ENCODE peak calls at places on chromosome 15, in five cellular contexts. G, P, X, R and V are unnamed samples.

GRCh38 chr15:99504823-99505551 is 60.8 kb upstream of the MEF2A start:
- DNase-seq in G (no peak), P (no peak), X (no peak), R (no peak), V (no peak)

GRCh38 chr15:89441295-89441762 is 55.1 kb downstream of the RHCG start:
- DNase-seq in G (no peak), P (no peak), X (no peak), R (no peak), V (no peak)

GRCh38 chr15:89673162-89673506 is 6.0 kb downstream of the PLIN1 start:
- DNase-seq in G (no peak), P (no peak), X (peak), R (peak), V (no peak)

GRCh38 chr15:81427176-81427575 is 53.2 kb upstream of the TMC3 start:
- DNase-seq in G (no peak), P (no peak), X (no peak), R (no peak), V (no peak)

GRCh38 chr15:65530318-65531111 is at the start of gene HACD3:
- DNase-seq in G (peak), P (peak), X (peak), R (peak), V (peak)

GRCh38 chr15:77866596-77867125 is 210.8 kb downstream of the TBC1D2B start:
- DNase-seq in G (no peak), P (no peak), X (no peak), R (no peak), V (no peak)

GRCh38 chr15:78002996-78003395 is 74.5 kb downstream of the TBC1D2B start:
- DNase-seq in G (peak), P (no peak), X (no peak), R (no peak), V (no peak)

GRCh38 chr15:65275728-65276126 is 11.0 kb downstream of the PARP16 start:
- DNase-seq in G (no peak), P (no peak), X (no peak), R (no peak), V (no peak)

GRCh38 chr15:99250001-99250400 is 620 bp upstream of the TTC23 start:
- DNase-seq in G (no peak), P (no peak), X (no peak), R (no peak), V (no peak)

GRCh38 chr15:100995471-100996430 is 76.6 kb downstream of the LRRK1 start:
- DNase-seq in G (no peak), P (no peak), X (no peak), R (no peak), V (no peak)

GRCh38 chr15:39232512-39232911 is 348.4 kb upstream of the THBS1 start:
- DNase-seq in G (no peak), P (no peak), X (no peak), R (no peak), V (peak)

GRCh38 chr15:40902605-40903561 is 8.6 kb downstream of the VPS18 start:
- DNase-seq in G (no peak), P (no peak), X (no peak), R (no peak), V (no peak)

GRCh38 chr15:50232791-50233190 is 32.7 kb downstream of the HDC start:
- DNase-seq in G (no peak), P (no peak), X (no peak), R (no peak), V (no peak)

GRCh38 chr15:30929982-30930381 is 26.3 kb downstream of the FAN1 start:
- DNase-seq in G (no peak), P (no peak), X (no peak), R (no peak), V (no peak)

GRCh38 chr15:29888651-29889050 is 66.4 kb upstream of the TJP1 start:
- DNase-seq in G (no peak), P (no peak), X (no peak), R (no peak), V (no peak)

GRCh38 chr15:91407237-91407889 is 307.3 kb downstream of the SV2B start:
- DNase-seq in G (peak), P (no peak), X (peak), R (no peak), V (no peak)